ENCODE peak calls at places on chromosomes 6 and 20, in four cellular contexts. Z is H1, B is HepG2, A is K562. L is an unnamed sample.

GRCh38 chr6:5782783-5783567 is 223.8 kb downstream of the NRN1 start:
- DNase-seq in A (no peak), Z (no peak), B (peak; percentile 12), L (no peak)

GRCh38 chr6:151494235-151494950 is 576 bp downstream of the CCDC170 start:
- DNase-seq in A (no peak), Z (no peak), B (peak; percentile 57), L (peak; percentile 70)

GRCh38 chr20:44273231-44274215 is 26.4 kb downstream of the GDAP1L1 start:
- DNase-seq in Z (no peak), A (no peak), B (no peak), L (no peak)

GRCh38 chr20:326645-327031 is 1.3 kb downstream of the SOX12 start:
- DNase-seq in Z (no peak), B (no peak), A (no peak), L (peak; percentile 41)

GRCh38 chr20:41001497-41001896 is 27.1 kb upstream of the TOP1 start:
- DNase-seq in A (no peak), B (no peak), Z (no peak), L (no peak)

GRCh38 chr6:127188752-127189151 is 70.3 kb downstream of the RSPO3 start:
- DNase-seq in Z (no peak), A (no peak), B (no peak), L (no peak)

GRCh38 chr6:11899645-11900044 is 112.5 kb upstream of the HIVEP1 start:
- DNase-seq in Z (no peak), B (no peak), A (no peak), L (no peak)

GRCh38 chr20:31740208-31740607 is 1.1 kb downstream of the TPX2 start:
- DNase-seq in A (peak; percentile 35), B (no peak), Z (no peak), L (peak; percentile 51)

GRCh38 chr20:41174782-41175181 is 37.4 kb downstream of the PLCG1 start:
- DNase-seq in A (no peak), B (no peak), Z (no peak), L (no peak)

GRCh38 chr6:112694986-112695385 is 347.9 kb downstream of the RFPL4B start:
- DNase-seq in B (no peak), A (no peak), Z (no peak), L (peak; percentile 87)

GRCh38 chr20:46332373-46333135 is 24.3 kb upstream of the CDH22 start:
- DNase-seq in B (no peak), A (no peak), Z (no peak), L (no peak)

GRCh38 chr20:64159711-64160110 is 4.5 kb upstream of the MYT1 start:
- DNase-seq in B (no peak), Z (no peak), A (no peak), L (no peak)

GRCh38 chr6:123769431-123769830 is 34.2 kb upstream of the NKAIN2 start:
- DNase-seq in A (no peak), B (no peak), Z (no peak), L (no peak)

GRCh38 chr6:55175078-55175777 is 913 bp downstream of the HCRTR2 start:
- DNase-seq in B (no peak), A (no peak), Z (no peak), L (no peak)

GRCh38 chr6:158772851-158773371 is 46.3 kb downstream of the EZR start:
- DNase-seq in B (no peak), A (no peak), Z (no peak), L (no peak)

GRCh38 chr20:20366551-20366895 is 1.4 kb upstream of the INSM1 start:
- DNase-seq in Z (no peak), B (no peak), A (no peak), L (no peak)

GRCh38 chr20:38991814-38992593 is 29.9 kb downstream of the DHX35 start:
- DNase-seq in A (no peak), Z (no peak), B (no peak), L (no peak)

GRCh38 chr20:58975353-58975752 is 5.7 kb upstream of the NELFCD start:
- DNase-seq in A (no peak), B (no peak), Z (no peak), L (no peak)

GRCh38 chr6:35650015-35650414 is 38.7 kb downstream of the FKBP5 start:
- DNase-seq in Z (no peak), B (no peak), A (no peak), L (no peak)

GRCh38 chr6:90859612-90860011 is 272.7 kb upstream of the MAP3K7 start:
- DNase-seq in Z (no peak), B (no peak), A (no peak), L (no peak)

GRCh38 chr20:53662595-53662994 is 69.0 kb upstream of the ZNF217 start:
- DNase-seq in B (no peak), Z (no peak), A (no peak), L (peak; percentile 38)

GRCh38 chr6:131787079-131787478 is 20.7 kb upstream of the ENPP1 start:
- DNase-seq in A (no peak), Z (no peak), B (peak; percentile 59), L (no peak)

GRCh38 chr6:34154668-34155447 is 9.0 kb upstream of the GRM4 start:
- DNase-seq in Z (no peak), B (no peak), A (peak; percentile 97), L (peak; percentile 17)

GRCh38 chr6:53771780-53772624 is 22.8 kb upstream of the LRRC1 start:
- DNase-seq in Z (no peak), A (no peak), B (no peak), L (no peak)

DNA sequence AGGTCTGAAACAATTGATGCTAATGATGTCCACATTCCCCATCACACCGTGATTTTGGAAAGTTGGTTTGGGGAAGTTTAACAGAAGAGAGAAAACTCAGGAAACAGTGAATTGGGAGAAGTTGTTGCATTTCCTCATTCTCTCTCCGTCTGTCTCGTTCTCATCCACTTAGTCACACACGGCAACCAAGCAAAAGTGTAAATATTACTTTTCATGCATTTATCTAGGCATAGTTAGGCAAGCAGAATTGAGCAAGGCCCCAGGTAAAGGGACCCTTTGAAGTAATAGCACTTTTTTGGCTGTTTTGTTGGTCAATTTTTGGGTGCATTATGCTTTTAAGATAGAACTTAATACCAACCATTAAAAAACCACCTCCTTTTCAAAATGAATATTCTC is 137.0 kb upstream of the SULF2 start:
- DNase-seq in A (no peak), B (peak; percentile 68), Z (no peak), L (no peak)
- TF ChIP-seq JUN in A (no peak), B (no peak), Z (no peak), L (no peak)

GRCh38 chr20:62701161-62702007 is 7.3 kb upstream of the NTSR1 start:
- DNase-seq in B (no peak), A (no peak), Z (no peak), L (no peak)
- TF ChIP-seq POLR2A in B (no peak), A (no peak), Z (no peak), L (no peak)

GRCh38 chr6:81894788-81895221 is 142.3 kb upstream of the TENT5A start:
- DNase-seq in A (no peak), Z (no peak), B (peak; percentile 67), L (no peak)
- H2AFZ ChIP-seq in A (no peak overlapping the region), Z (peak overlapping the region; percentile 31), B (no peak overlapping the region), L (peak overlapping the region; percentile 7)

GRCh38 chr6:137452331-137452894 is 41.8 kb downstream of the OLIG3 start:
- DNase-seq in Z (no peak), B (no peak), A (no peak), L (no peak)
- TF ChIP-seq JUN in Z (no peak), B (no peak), A (no peak), L (no peak)

GRCh38 chr6:24403501-24403824 is 727 bp downstream of the MRS2 start:
- DNase-seq in A (no peak), B (no peak), Z (no peak), L (no peak)

GRCh38 chr6:24405262-24405661 is 2.5 kb downstream of the MRS2 start:
- DNase-seq in B (no peak), Z (no peak), A (no peak), L (no peak)

GRCh38 chr6:24401458-24401857 is 1.3 kb upstream of the MRS2 start:
- DNase-seq in Z (peak; percentile 75), A (no peak), B (peak; percentile 49), L (no peak)

GRCh38 chr6:24397631-24398030 is 5.1 kb upstream of the MRS2 start:
- DNase-seq in Z (no peak), A (no peak), B (no peak), L (no peak)

DNA sequence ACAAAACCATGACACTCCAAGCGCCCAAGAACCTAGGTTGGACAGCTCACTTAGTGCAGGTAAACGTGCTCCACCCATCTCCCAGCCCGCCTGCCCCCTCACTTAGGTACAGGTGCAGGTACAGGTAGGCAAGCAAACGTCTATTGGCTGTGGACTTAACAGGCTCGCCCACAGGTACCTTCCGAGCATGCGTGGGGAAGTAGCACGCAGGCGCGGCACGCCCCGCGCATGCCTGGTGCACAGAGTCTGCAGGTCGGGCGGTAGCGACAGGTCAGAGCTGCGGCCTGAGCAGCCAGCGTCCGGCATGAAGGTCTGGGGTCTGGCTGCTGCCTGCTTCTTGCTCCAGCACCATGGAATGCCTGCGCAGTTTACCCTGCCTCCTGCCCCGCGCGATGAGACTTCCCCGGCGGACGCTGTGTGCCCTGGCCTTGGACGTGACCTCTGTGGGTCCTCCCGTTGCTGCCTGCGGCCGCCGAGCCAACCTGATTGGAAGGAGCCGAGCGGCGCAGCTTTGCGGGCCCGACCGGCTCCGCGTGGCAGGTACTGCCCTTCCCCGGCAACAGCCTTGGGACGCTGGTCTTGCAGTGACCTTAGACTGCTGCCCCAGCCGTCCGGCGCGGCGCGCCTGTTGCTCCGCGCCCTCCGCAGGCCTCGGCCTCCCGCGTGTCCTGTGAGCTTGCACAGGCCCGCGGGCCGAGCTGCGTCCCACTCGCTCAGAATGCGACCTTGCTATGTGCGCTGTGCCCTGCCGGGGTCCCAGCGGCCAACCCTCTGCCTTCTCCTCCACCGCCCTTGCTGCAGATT is at the start of gene MRS2:
- DNase-seq in A (peak; percentile 79), B (peak; percentile 85), Z (peak; percentile 90), L (peak; percentile 84)
- TF ChIP-seq POLR2A in A (peak; percentile 95), B (peak; percentile 97), Z (peak; percentile 66), L (peak; percentile 87)

GRCh38 chr6:108944707-108945685 is 96.8 kb downstream of the ARMC2 start:
- DNase-seq in A (no peak), Z (no peak), B (no peak), L (no peak)
- H2AFZ ChIP-seq in A (no peak overlapping the region), Z (no peak overlapping the region), B (no peak overlapping the region), L (no peak overlapping the region)

DNA sequence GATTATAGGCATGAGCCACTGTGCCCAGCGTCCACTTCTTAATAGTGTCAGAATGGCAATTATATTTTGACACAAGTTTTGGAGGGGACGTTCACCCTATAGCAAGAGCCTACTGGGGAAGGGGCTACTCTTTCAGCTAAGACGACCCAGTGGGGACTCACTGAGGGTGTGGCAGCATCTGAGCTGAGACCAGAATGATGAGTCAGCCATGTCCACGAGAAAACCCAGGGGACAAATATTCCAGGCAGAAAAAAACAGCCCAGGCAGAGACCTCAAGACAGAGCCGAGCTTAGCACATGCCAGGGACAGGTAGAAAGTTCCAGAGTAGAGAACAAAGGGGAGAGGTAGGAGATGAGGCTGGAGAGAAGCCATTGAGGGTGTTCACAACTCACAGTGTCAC is 11.1 kb downstream of the CNBD2 start:
- DNase-seq in A (peak; percentile 27), B (no peak), Z (no peak), L (no peak)
- TF ChIP-seq JUN in A (no peak), B (no peak), Z (no peak), L (no peak)